ENCODE peak calls at places on chromosomes 12 and 14, in eight cellular contexts. One of them, this sample, is unnamed.

GRCh38 chr14:50943943-50944646 is at the start of gene PYGL:
- DNase-seq in endothelial cell of umbilical vein: peak; percentile 57
- DNase-seq in A549: peak; percentile 77
- DNase-seq in ovary: peak; percentile 80
- DNase-seq in adrenal gland: peak; percentile 79
- DNase-seq in astrocyte: peak; percentile 52
- DNase-seq in body of pancreas: peak; percentile 74
- DNase-seq in lower lobe of right lung: peak; percentile 89
- DNase-seq in this sample: peak; percentile 89

GRCh38 chr14:103698380-103699260 is 16.6 kb downstream of the XRCC3 start:
- DNase-seq in A549: no peak
- DNase-seq in astrocyte: no peak
- DNase-seq in ovary: no peak
- DNase-seq in body of pancreas: peak; percentile 88
- DNase-seq in adrenal gland: no peak
- DNase-seq in endothelial cell of umbilical vein: no peak
- DNase-seq in lower lobe of right lung: peak; percentile 64
- DNase-seq in this sample: no peak

GRCh38 chr14:78399316-78399889 is 229.2 kb downstream of the NRXN3 start:
- DNase-seq in adrenal gland: no peak
- DNase-seq in endothelial cell of umbilical vein: no peak
- DNase-seq in astrocyte: no peak
- DNase-seq in body of pancreas: no peak
- DNase-seq in ovary: no peak
- DNase-seq in lower lobe of right lung: no peak
- DNase-seq in A549: no peak
- DNase-seq in this sample: peak; percentile 76

GRCh38 chr12:102441077-102441596 is 39.2 kb downstream of the IGF1 start:
- DNase-seq in adrenal gland: no peak
- DNase-seq in body of pancreas: no peak
- DNase-seq in endothelial cell of umbilical vein: no peak
- DNase-seq in ovary: no peak
- DNase-seq in astrocyte: no peak
- DNase-seq in lower lobe of right lung: no peak
- DNase-seq in A549: no peak
- DNase-seq in this sample: no peak

GRCh38 chr14:102893452-102893851 is 29.0 kb upstream of the AMN start:
- DNase-seq in endothelial cell of umbilical vein: no peak
- DNase-seq in A549: no peak
- DNase-seq in lower lobe of right lung: no peak
- DNase-seq in astrocyte: peak; percentile 90
- DNase-seq in ovary: no peak
- DNase-seq in body of pancreas: peak; percentile 60
- DNase-seq in adrenal gland: peak; percentile 52
- DNase-seq in this sample: no peak

GRCh38 chr12:120940799-120941198 is 36.6 kb upstream of the SPPL3 start:
- DNase-seq in lower lobe of right lung: no peak
- DNase-seq in adrenal gland: no peak
- DNase-seq in endothelial cell of umbilical vein: no peak
- DNase-seq in astrocyte: peak; percentile 16
- DNase-seq in ovary: no peak
- DNase-seq in A549: peak; percentile 29
- DNase-seq in body of pancreas: no peak
- DNase-seq in this sample: no peak

GRCh38 chr14:96245710-96246534 is 10.1 kb upstream of the BDKRB1 start:
- DNase-seq in ovary: no peak
- DNase-seq in lower lobe of right lung: no peak
- DNase-seq in A549: no peak
- DNase-seq in body of pancreas: no peak
- DNase-seq in astrocyte: peak; percentile 84
- DNase-seq in endothelial cell of umbilical vein: no peak
- DNase-seq in adrenal gland: no peak
- DNase-seq in this sample: no peak

GRCh38 chr14:51028851-51029754 is 65.8 kb downstream of the TRIM9 start:
- DNase-seq in adrenal gland: no peak
- DNase-seq in astrocyte: peak; percentile 35
- DNase-seq in ovary: no peak
- DNase-seq in body of pancreas: no peak
- DNase-seq in A549: no peak
- DNase-seq in endothelial cell of umbilical vein: no peak
- DNase-seq in lower lobe of right lung: no peak
- DNase-seq in this sample: no peak

GRCh38 chr12:2076196-2076570 is 23.4 kb downstream of the CACNA1C start:
- DNase-seq in body of pancreas: no peak
- DNase-seq in A549: no peak
- DNase-seq in adrenal gland: no peak
- DNase-seq in lower lobe of right lung: no peak
- DNase-seq in ovary: peak; percentile 68
- DNase-seq in astrocyte: no peak
- DNase-seq in endothelial cell of umbilical vein: no peak
- DNase-seq in this sample: no peak

GRCh38 chr14:71121711-71122110 is 214.5 kb downstream of the PCNX1 start:
- DNase-seq in A549: no peak
- DNase-seq in endothelial cell of umbilical vein: no peak
- DNase-seq in ovary: no peak
- DNase-seq in adrenal gland: no peak
- DNase-seq in astrocyte: no peak
- DNase-seq in lower lobe of right lung: no peak
- DNase-seq in body of pancreas: no peak
- DNase-seq in this sample: no peak

GRCh38 chr14:41016213-41016612 is 590.5 kb upstream of the LRFN5 start:
- DNase-seq in endothelial cell of umbilical vein: no peak
- DNase-seq in A549: no peak
- DNase-seq in lower lobe of right lung: no peak
- DNase-seq in astrocyte: no peak
- DNase-seq in body of pancreas: no peak
- DNase-seq in ovary: no peak
- DNase-seq in adrenal gland: no peak
- DNase-seq in this sample: peak; percentile 65

GRCh38 chr14:52844262-52845060 is 53.1 kb upstream of the GNPNAT1 start:
- DNase-seq in endothelial cell of umbilical vein: peak; percentile 49
- DNase-seq in body of pancreas: no peak
- DNase-seq in adrenal gland: no peak
- DNase-seq in ovary: no peak
- DNase-seq in A549: no peak
- DNase-seq in lower lobe of right lung: no peak
- DNase-seq in astrocyte: no peak
- DNase-seq in this sample: peak; percentile 57

GRCh38 chr14:50520947-50521815 is 11.2 kb downstream of the MAP4K5 start:
- DNase-seq in ovary: no peak
- DNase-seq in body of pancreas: peak; percentile 56
- DNase-seq in endothelial cell of umbilical vein: peak; percentile 92
- DNase-seq in adrenal gland: peak; percentile 82
- DNase-seq in A549: peak; percentile 66
- DNase-seq in lower lobe of right lung: no peak
- DNase-seq in astrocyte: peak; percentile 89
- DNase-seq in this sample: no peak

GRCh38 chr12:38555620-38556596 is 239.3 kb downstream of the ALG10B start:
- DNase-seq in lower lobe of right lung: no peak
- DNase-seq in body of pancreas: no peak
- DNase-seq in ovary: no peak
- DNase-seq in endothelial cell of umbilical vein: no peak
- DNase-seq in astrocyte: no peak
- DNase-seq in adrenal gland: no peak
- DNase-seq in A549: peak; percentile 5
- DNase-seq in this sample: peak; percentile 7

GRCh38 chr12:26100966-26101744 is 23.7 kb downstream of the BHLHE41 start:
- DNase-seq in endothelial cell of umbilical vein: no peak
- DNase-seq in A549: no peak
- DNase-seq in astrocyte: no peak
- DNase-seq in body of pancreas: peak; percentile 89
- DNase-seq in lower lobe of right lung: no peak
- DNase-seq in ovary: no peak
- DNase-seq in adrenal gland: no peak
- DNase-seq in this sample: no peak

GRCh38 chr12:27095346-27095745 is 13.0 kb upstream of the C12orf71 start:
- DNase-seq in adrenal gland: no peak
- DNase-seq in A549: no peak
- DNase-seq in lower lobe of right lung: no peak
- DNase-seq in astrocyte: no peak
- DNase-seq in endothelial cell of umbilical vein: no peak
- DNase-seq in ovary: no peak
- DNase-seq in body of pancreas: no peak
- DNase-seq in this sample: no peak

GRCh38 chr12:64752833-64753238 is 6.4 kb downstream of the GNS start:
- DNase-seq in adrenal gland: no peak
- DNase-seq in endothelial cell of umbilical vein: peak; percentile 84
- DNase-seq in astrocyte: no peak
- DNase-seq in lower lobe of right lung: no peak
- DNase-seq in body of pancreas: no peak
- DNase-seq in ovary: no peak
- DNase-seq in A549: no peak
- DNase-seq in this sample: no peak

DNA sequence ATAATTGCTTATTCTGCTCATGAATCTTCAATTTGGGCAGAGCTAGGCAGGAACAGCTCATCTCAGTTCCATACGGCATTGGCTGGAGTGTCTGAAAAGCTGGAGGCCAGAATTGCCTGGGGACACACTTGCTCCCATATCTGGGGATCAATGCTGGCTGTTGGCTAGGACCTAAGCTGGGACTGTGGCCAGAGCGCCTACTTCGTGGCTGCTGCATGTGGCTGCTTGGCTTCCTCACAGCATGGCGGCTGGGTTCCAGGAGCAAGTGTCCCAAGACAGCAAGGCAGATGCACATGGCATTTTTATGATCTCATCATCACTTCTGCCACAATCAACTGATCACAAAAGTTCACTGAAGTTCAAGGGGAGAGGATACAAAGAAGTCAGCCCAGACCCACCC is 200.2 kb downstream of the TTC8 start:
- DNase-seq in A549: no peak
- DNase-seq in adrenal gland: no peak
- DNase-seq in astrocyte: no peak
- DNase-seq in lower lobe of right lung: no peak
- DNase-seq in body of pancreas: no peak
- DNase-seq in endothelial cell of umbilical vein: no peak
- DNase-seq in ovary: no peak
- DNase-seq in this sample: no peak
- H3K27ac ChIP-seq in A549: no peak overlapping the region
- H3K27ac ChIP-seq in adrenal gland: no peak overlapping the region
- H3K27ac ChIP-seq in astrocyte: no peak overlapping the region
- H3K27ac ChIP-seq in lower lobe of right lung: no peak overlapping the region
- H3K27ac ChIP-seq in body of pancreas: no peak overlapping the region
- H3K27ac ChIP-seq in endothelial cell of umbilical vein: no peak overlapping the region
- H3K27ac ChIP-seq in ovary: no peak overlapping the region
- H3K27ac ChIP-seq in this sample: no peak overlapping the region

DNA sequence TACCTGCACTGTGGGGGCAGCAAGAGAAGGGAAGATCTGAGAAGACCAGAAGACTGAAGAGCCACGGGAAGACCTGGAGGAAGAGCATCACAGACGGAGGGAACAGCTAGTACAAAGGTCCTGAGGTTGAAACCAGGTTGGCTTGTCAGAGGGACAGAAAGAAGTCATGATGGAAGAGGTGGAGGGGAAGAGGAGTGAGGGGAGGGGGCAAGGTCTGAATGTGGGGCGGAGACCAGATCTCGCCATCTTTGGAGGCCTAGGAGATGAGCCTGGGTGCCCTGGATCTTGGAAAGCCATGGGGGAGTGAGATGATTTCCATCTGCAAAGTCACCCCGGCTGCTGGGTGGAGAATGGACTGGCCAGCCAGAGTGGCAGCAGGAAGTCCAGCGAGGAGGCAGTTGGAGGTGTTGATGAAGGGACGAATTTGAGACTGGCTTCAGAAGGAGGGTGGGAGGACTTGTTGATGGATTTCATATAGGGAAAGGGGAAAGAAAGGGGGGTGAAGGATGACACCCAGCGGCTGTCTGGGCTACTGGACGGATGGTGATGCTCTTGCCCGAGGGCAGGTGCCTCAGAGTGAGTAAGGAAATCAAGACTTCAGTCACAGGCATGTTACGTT is 14.6 kb upstream of the UBC start:
- DNase-seq in lower lobe of right lung: no peak
- DNase-seq in body of pancreas: no peak
- DNase-seq in adrenal gland: peak; percentile 17
- DNase-seq in A549: no peak
- DNase-seq in ovary: no peak
- DNase-seq in endothelial cell of umbilical vein: no peak
- DNase-seq in astrocyte: no peak
- DNase-seq in this sample: no peak
- H3K27ac ChIP-seq in lower lobe of right lung: peak overlapping the region; percentile 86
- H3K27ac ChIP-seq in body of pancreas: peak overlapping the region; percentile 91
- H3K27ac ChIP-seq in adrenal gland: peak overlapping the region; percentile 95
- H3K27ac ChIP-seq in A549: peak overlapping the region; percentile 98
- H3K27ac ChIP-seq in ovary: no peak overlapping the region
- H3K27ac ChIP-seq in endothelial cell of umbilical vein: peak overlapping the region; percentile 93
- H3K27ac ChIP-seq in astrocyte: peak overlapping the region; percentile 82
- H3K27ac ChIP-seq in this sample: no peak overlapping the region

DNA sequence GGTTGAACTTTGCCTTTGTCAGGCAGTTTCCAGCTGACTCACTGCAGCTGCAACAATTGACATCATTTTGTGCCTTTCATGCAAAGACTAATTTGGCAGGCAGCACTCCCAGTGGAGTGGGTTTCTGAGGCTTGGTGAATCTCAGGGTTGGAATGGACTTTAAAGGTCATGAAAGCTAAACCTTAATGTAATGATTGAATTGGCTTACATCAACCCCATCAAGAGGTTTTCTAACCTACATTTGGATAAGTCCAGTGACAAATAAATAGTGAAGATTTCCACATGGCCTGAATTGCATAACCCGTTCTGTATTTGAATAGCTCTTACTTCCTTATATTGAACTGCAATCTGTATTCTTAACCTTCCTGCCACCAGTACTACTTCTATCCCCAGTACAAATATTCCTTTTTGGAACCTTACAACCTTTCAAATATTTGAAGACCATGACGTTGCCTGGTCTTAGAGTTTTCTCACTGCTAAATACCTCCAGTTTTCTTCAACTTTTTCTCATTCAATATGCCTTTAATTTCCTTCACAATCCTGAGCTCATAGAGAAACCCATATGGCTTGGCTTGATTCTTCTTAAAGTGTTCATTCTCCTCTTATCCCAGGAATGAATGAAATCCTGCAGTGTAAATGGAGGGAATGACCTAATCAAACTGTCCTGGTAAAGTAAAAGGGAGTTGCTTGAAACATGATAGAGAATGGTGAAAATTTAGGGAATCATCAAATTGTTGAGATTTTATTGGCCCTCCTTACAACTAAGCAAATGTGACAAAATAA is 168.1 kb upstream of the NOVA1 start:
- DNase-seq in A549: peak; percentile 81
- DNase-seq in adrenal gland: no peak
- DNase-seq in astrocyte: peak; percentile 93
- DNase-seq in body of pancreas: peak; percentile 46
- DNase-seq in lower lobe of right lung: no peak
- DNase-seq in ovary: no peak
- DNase-seq in endothelial cell of umbilical vein: peak; percentile 54
- DNase-seq in this sample: no peak
- H3K27ac ChIP-seq in A549: peak overlapping the region; percentile 68
- H3K27ac ChIP-seq in adrenal gland: no peak overlapping the region
- H3K27ac ChIP-seq in astrocyte: peak overlapping the region; percentile 43
- H3K27ac ChIP-seq in body of pancreas: no peak overlapping the region
- H3K27ac ChIP-seq in lower lobe of right lung: peak overlapping the region; percentile 20
- H3K27ac ChIP-seq in ovary: no peak overlapping the region
- H3K27ac ChIP-seq in endothelial cell of umbilical vein: no peak overlapping the region
- H3K27ac ChIP-seq in this sample: no peak overlapping the region

DNA sequence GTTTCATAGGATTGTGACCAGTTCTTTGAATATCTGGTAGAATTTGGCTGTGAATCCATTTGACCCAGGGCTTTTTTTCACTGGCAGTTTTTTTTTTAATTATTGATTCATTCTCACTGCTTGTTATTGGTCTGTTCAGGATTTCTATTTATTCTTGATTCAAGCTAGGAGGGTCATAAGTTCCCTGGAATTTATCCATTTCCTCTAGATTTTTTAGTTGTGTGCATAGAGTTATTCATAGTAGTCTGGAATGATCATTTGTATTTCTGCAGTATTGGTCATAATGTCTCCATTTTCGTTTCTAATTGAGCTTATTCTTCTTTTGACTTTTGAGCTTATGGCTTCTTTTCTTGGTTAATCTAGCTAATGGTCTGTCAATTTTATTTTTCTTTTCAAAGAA is 291.6 kb downstream of the AKAP6 start:
- DNase-seq in body of pancreas: no peak
- DNase-seq in A549: no peak
- DNase-seq in ovary: no peak
- DNase-seq in astrocyte: peak; percentile 38
- DNase-seq in lower lobe of right lung: no peak
- DNase-seq in adrenal gland: no peak
- DNase-seq in endothelial cell of umbilical vein: no peak
- DNase-seq in this sample: no peak
- H3K27ac ChIP-seq in body of pancreas: no peak overlapping the region
- H3K27ac ChIP-seq in A549: no peak overlapping the region
- H3K27ac ChIP-seq in ovary: no peak overlapping the region
- H3K27ac ChIP-seq in astrocyte: peak overlapping the region; percentile 9
- H3K27ac ChIP-seq in lower lobe of right lung: no peak overlapping the region
- H3K27ac ChIP-seq in adrenal gland: no peak overlapping the region
- H3K27ac ChIP-seq in endothelial cell of umbilical vein: no peak overlapping the region
- H3K27ac ChIP-seq in this sample: no peak overlapping the region

This sample was measured in GM23338.